ENCODE peak calls at places on chromosomes 7 and 10, in six cellular contexts. S, U, E, J, B and O are unnamed samples.
A peak's percentile ranks its signal among the peaks of the same experiment; 100 is the strongest.

GRCh38 chr10:660413-660979 is 29.0 kb downstream of the DIP2C start:
- DNase-seq in S (no peak), U (no peak), E (no peak), J (no peak), B (no peak), O (no peak)

GRCh38 chr7:36005876-36006275 is 147.2 kb upstream of the EEPD1 start:
- DNase-seq in S (no peak), U (no peak), E (no peak), J (no peak), B (no peak), O (no peak)

GRCh38 chr7:28999839-29000238 is 41.7 kb upstream of the TRIL start:
- DNase-seq in S (no peak), U (no peak), E (no peak), J (no peak), B (no peak), O (no peak)

GRCh38 chr7:76225379-76225778 is 23.7 kb downstream of the SRRM3 start:
- DNase-seq in S (no peak), U (peak; percentile 32), E (no peak), J (peak; percentile 43), B (peak; percentile 82), O (no peak)

GRCh38 chr10:110471566-110472139 is 26.1 kb upstream of the DUSP5 start:
- DNase-seq in S (no peak), U (no peak), E (no peak), J (peak; percentile 90), B (no peak), O (no peak)

GRCh38 chr10:5461201-5461585 is 38.2 kb downstream of the CALML5 start:
- DNase-seq in S (no peak), U (no peak), E (no peak), J (peak; percentile 13), B (no peak), O (no peak)

GRCh38 chr7:111392976-111393762 is 169.1 kb downstream of the IMMP2L start:
- DNase-seq in S (no peak), U (no peak), E (no peak), J (peak; percentile 7), B (no peak), O (no peak)

GRCh38 chr7:139680676-139681462 is 96.9 kb downstream of the HIPK2 start:
- DNase-seq in S (no peak), U (peak; percentile 65), E (no peak), J (peak; percentile 100), B (no peak), O (no peak)

GRCh38 chr10:85791846-85792532 is 574.6 kb downstream of the GRID1 start:
- DNase-seq in S (no peak), U (no peak), E (no peak), J (peak; percentile 15), B (no peak), O (no peak)

GRCh38 chr10:19226025-19226424 is 177.4 kb downstream of the MALRD1 start:
- DNase-seq in S (no peak), U (no peak), E (no peak), J (no peak), B (no peak), O (no peak)

GRCh38 chr10:46551701-46552525 is 4.5 kb downstream of the GPRIN2 start:
- DNase-seq in S (no peak), U (no peak), E (peak; percentile 44), J (no peak), B (peak; percentile 5), O (peak; percentile 71)

GRCh38 chr10:72720814-72721665 is 29.1 kb downstream of the MCU start:
- DNase-seq in S (no peak), U (no peak), E (no peak), J (peak; percentile 32), B (no peak), O (no peak)

GRCh38 chr7:47371733-47372368 is 210.1 kb downstream of the TNS3 start:
- DNase-seq in S (peak; percentile 12), U (peak; percentile 88), E (no peak), J (no peak), B (no peak), O (peak; percentile 97)

GRCh38 chr10:4498763-4499251 is 327.2 kb upstream of the AKR1E2 start:
- DNase-seq in S (no peak), U (no peak), E (no peak), J (peak; percentile 95), B (no peak), O (no peak)

GRCh38 chr7:47454066-47454950 is 127.6 kb downstream of the TNS3 start:
- DNase-seq in S (no peak), U (no peak), E (no peak), J (peak; percentile 67), B (no peak), O (no peak)

GRCh38 chr7:47474937-47475879 is 106.7 kb downstream of the TNS3 start:
- DNase-seq in S (no peak), U (peak; percentile 81), E (peak; percentile 92), J (peak; percentile 98), B (peak; percentile 56), O (peak; percentile 96)

GRCh38 chr10:112919721-112920120 is 30.3 kb upstream of the TCF7L2 start:
- DNase-seq in S (no peak), U (no peak), E (no peak), J (peak; percentile 90), B (no peak), O (no peak)

GRCh38 chr7:18133921-18134320 is 106.3 kb upstream of the PRPS1L1 start:
- DNase-seq in S (no peak), U (no peak), E (no peak), J (no peak), B (no peak), O (no peak)

GRCh38 chr7:85167636-85168035 is 19.2 kb downstream of the SEMA3D start:
- DNase-seq in S (no peak), U (no peak), E (no peak), J (no peak), B (no peak), O (no peak)

GRCh38 chr10:71085689-71086438 is 126.5 kb upstream of the UNC5B start:
- DNase-seq in S (no peak), U (no peak), E (peak; percentile 32), J (no peak), B (peak; percentile 17), O (peak; percentile 15)

GRCh38 chr7:19991936-19992335 is 218.5 kb upstream of the TMEM196 start:
- DNase-seq in S (no peak), U (no peak), E (no peak), J (no peak), B (no peak), O (no peak)

GRCh38 chr7:45294559-45294958 is 137.0 kb downstream of the RAMP3 start:
- DNase-seq in S (no peak), U (peak; percentile 58), E (no peak), J (no peak), B (no peak), O (no peak)

GRCh38 chr7:47441796-47442744 is 139.8 kb downstream of the TNS3 start:
- DNase-seq in S (no peak), U (no peak), E (no peak), J (peak; percentile 73), B (no peak), O (no peak)

GRCh38 chr10:14749051-14749809 is 25.5 kb downstream of the FAM107B start:
- DNase-seq in S (no peak), U (no peak), E (no peak), J (no peak), B (no peak), O (peak; percentile 73)

GRCh38 chr10:116255931-116256748 is 16.9 kb downstream of the GFRA1 start:
- DNase-seq in S (no peak), U (no peak), E (no peak), J (no peak), B (no peak), O (no peak)

GRCh38 chr10:71216363-71216695 is 4.0 kb downstream of the UNC5B start:
- DNase-seq in S (no peak), U (no peak), E (peak; percentile 28), J (no peak), B (no peak), O (no peak)

GRCh38 chr10:81534991-81535390 is 340.0 kb upstream of the NRG3 start:
- DNase-seq in S (no peak), U (no peak), E (no peak), J (no peak), B (no peak), O (no peak)

GRCh38 chr7:25567430-25567829 is 339.1 kb upstream of the NPVF start:
- DNase-seq in S (no peak), U (no peak), E (no peak), J (no peak), B (no peak), O (no peak)

GRCh38 chr7:5417106-5418071 is 6.2 kb downstream of the TNRC18 start:
- DNase-seq in S (no peak), U (no peak), E (peak; percentile 59), J (peak; percentile 70), B (no peak), O (no peak)

GRCh38 chr7:140489021-140489349 is 9.7 kb upstream of the MKRN1 start:
- DNase-seq in S (no peak), U (no peak), E (no peak), J (no peak), B (no peak), O (no peak)

GRCh38 chr10:15897282-15897681 is 37.0 kb upstream of the MINDY3 start:
- DNase-seq in S (no peak), U (no peak), E (no peak), J (peak; percentile 79), B (no peak), O (no peak)

GRCh38 chr10:62651341-62651740 is 153.2 kb upstream of the ADO start:
- DNase-seq in S (no peak), U (no peak), E (no peak), J (peak; percentile 72), B (no peak), O (no peak)

GRCh38 chr10:125953778-125954385 is 57.5 kb downstream of the FANK1 start:
- DNase-seq in S (no peak), U (no peak), E (no peak), J (peak; percentile 48), B (no peak), O (no peak)